ENCODE peak calls at places on chromosomes 4 and X, in six cellular contexts. One of them, this sample, is unnamed.

GRCh38 chr4:20544645-20545044 is 155.6 kb upstream of the PACRGL start:
- DNase-seq in osteocyte: no peak
- DNase-seq in IMR-90: peak; percentile 71
- DNase-seq in A549: peak; percentile 12
- DNase-seq in heart right ventricle: no peak
- DNase-seq in GM13976: no peak
- DNase-seq in this sample: no peak

GRCh38 chrX:139199945-139200344 is 330.6 kb upstream of the F9 start:
- DNase-seq in GM13976: no peak
- DNase-seq in heart right ventricle: no peak
- DNase-seq in osteocyte: no peak
- DNase-seq in A549: no peak
- DNase-seq in IMR-90: no peak
- DNase-seq in this sample: no peak

GRCh38 chr4:30854566-30854965 is 134.4 kb downstream of the PCDH7 start:
- DNase-seq in IMR-90: peak; percentile 27
- DNase-seq in GM13976: no peak
- DNase-seq in osteocyte: no peak
- DNase-seq in A549: no peak
- DNase-seq in heart right ventricle: no peak
- DNase-seq in this sample: no peak

GRCh38 chrX:149982310-149982709 is 44.0 kb upstream of the EOLA2 start:
- DNase-seq in heart right ventricle: no peak
- DNase-seq in A549: no peak
- DNase-seq in osteocyte: no peak
- DNase-seq in GM13976: no peak
- DNase-seq in IMR-90: no peak
- DNase-seq in this sample: no peak

GRCh38 chr4:189858445-189858844 is 82.2 kb upstream of the FRG1 start:
- DNase-seq in heart right ventricle: no peak
- DNase-seq in osteocyte: no peak
- DNase-seq in IMR-90: no peak
- DNase-seq in GM13976: no peak
- DNase-seq in A549: no peak
- DNase-seq in this sample: no peak

GRCh38 chr4:1305261-1305711 is 15.6 kb downstream of the MAEA start:
- DNase-seq in osteocyte: no peak
- DNase-seq in IMR-90: no peak
- DNase-seq in A549: no peak
- DNase-seq in GM13976: no peak
- DNase-seq in heart right ventricle: no peak
- DNase-seq in this sample: no peak

GRCh38 chrX:150525061-150525919 is 43.1 kb upstream of the MTM1 start:
- DNase-seq in GM13976: no peak
- DNase-seq in heart right ventricle: peak; percentile 21
- DNase-seq in A549: no peak
- DNase-seq in osteocyte: no peak
- DNase-seq in IMR-90: no peak
- DNase-seq in this sample: no peak

GRCh38 chrX:41377624-41378023 is 43.7 kb downstream of the DDX3X start:
- DNase-seq in heart right ventricle: no peak
- DNase-seq in osteocyte: no peak
- DNase-seq in A549: no peak
- DNase-seq in GM13976: peak; percentile 63
- DNase-seq in IMR-90: no peak
- DNase-seq in this sample: peak; percentile 52

GRCh38 chrX:148956352-148956751 is 455.9 kb downstream of the AFF2 start:
- DNase-seq in heart right ventricle: no peak
- DNase-seq in IMR-90: no peak
- DNase-seq in A549: no peak
- DNase-seq in osteocyte: no peak
- DNase-seq in GM13976: no peak
- DNase-seq in this sample: no peak

GRCh38 chr4:113446019-113446418 is 315.5 kb downstream of the CAMK2D start:
- DNase-seq in osteocyte: no peak
- DNase-seq in IMR-90: peak; percentile 92
- DNase-seq in GM13976: no peak
- DNase-seq in heart right ventricle: no peak
- DNase-seq in A549: peak; percentile 44
- DNase-seq in this sample: no peak

GRCh38 chr4:180784940-180785339 is 1458.3 kb upstream of the TENM3 start:
- DNase-seq in heart right ventricle: no peak
- DNase-seq in osteocyte: no peak
- DNase-seq in IMR-90: no peak
- DNase-seq in A549: no peak
- DNase-seq in GM13976: no peak
- DNase-seq in this sample: no peak

GRCh38 chrX:12970691-12971202 is 4.2 kb upstream of the TMSB4X start:
- DNase-seq in IMR-90: peak; percentile 75
- DNase-seq in osteocyte: no peak
- DNase-seq in A549: no peak
- DNase-seq in GM13976: no peak
- DNase-seq in heart right ventricle: peak; percentile 42
- DNase-seq in this sample: no peak

GRCh38 chrX:134949271-134949670 is 41.5 kb upstream of the SMIM10 start:
- DNase-seq in A549: peak; percentile 67
- DNase-seq in heart right ventricle: no peak
- DNase-seq in IMR-90: peak; percentile 62
- DNase-seq in osteocyte: no peak
- DNase-seq in GM13976: no peak
- DNase-seq in this sample: no peak

GRCh38 chr4:16140520-16141249 is 56.9 kb upstream of the PROM1 start:
- DNase-seq in GM13976: no peak
- DNase-seq in osteocyte: no peak
- DNase-seq in IMR-90: peak; percentile 68
- DNase-seq in heart right ventricle: no peak
- DNase-seq in A549: peak; percentile 32
- DNase-seq in this sample: no peak

GRCh38 chrX:154714925-154715324 is 36.0 kb downstream of the GAB3 start:
- DNase-seq in IMR-90: peak; percentile 50
- DNase-seq in A549: peak; percentile 45
- DNase-seq in osteocyte: no peak
- DNase-seq in GM13976: peak; percentile 58
- DNase-seq in heart right ventricle: peak; percentile 46
- DNase-seq in this sample: peak; percentile 55

GRCh38 chr4:127781303-127782024 is 658 bp upstream of the HSPA4L start:
- DNase-seq in heart right ventricle: peak; percentile 47
- DNase-seq in osteocyte: no peak
- DNase-seq in A549: no peak
- DNase-seq in IMR-90: peak; percentile 15
- DNase-seq in GM13976: peak; percentile 10
- DNase-seq in this sample: no peak

GRCh38 chrX:51404445-51404844 is 71.8 kb downstream of the NUDT10 start:
- DNase-seq in osteocyte: no peak
- DNase-seq in A549: no peak
- DNase-seq in heart right ventricle: no peak
- DNase-seq in GM13976: no peak
- DNase-seq in IMR-90: no peak
- DNase-seq in this sample: no peak
- TF ChIP-seq CTCF in osteocyte: no peak
- TF ChIP-seq CTCF in A549: no peak
- TF ChIP-seq CTCF in heart right ventricle: no peak
- TF ChIP-seq CTCF in GM13976: no peak
- TF ChIP-seq CTCF in IMR-90: no peak
- TF ChIP-seq CTCF in this sample: no peak

GRCh38 chr4:154779362-154779947 is 1.6 kb upstream of the RBM46 start:
- DNase-seq in osteocyte: no peak
- DNase-seq in GM13976: peak; percentile 13
- DNase-seq in IMR-90: peak; percentile 39
- DNase-seq in A549: peak; percentile 42
- DNase-seq in heart right ventricle: no peak
- DNase-seq in this sample: peak; percentile 15
- TF ChIP-seq CTCF in osteocyte: peak; percentile 58
- TF ChIP-seq CTCF in GM13976: peak; percentile 1
- TF ChIP-seq CTCF in IMR-90: peak; percentile 56
- TF ChIP-seq CTCF in A549: peak; percentile 57
- TF ChIP-seq CTCF in heart right ventricle: peak; percentile 57
- TF ChIP-seq CTCF in this sample: peak; percentile 18

DNA sequence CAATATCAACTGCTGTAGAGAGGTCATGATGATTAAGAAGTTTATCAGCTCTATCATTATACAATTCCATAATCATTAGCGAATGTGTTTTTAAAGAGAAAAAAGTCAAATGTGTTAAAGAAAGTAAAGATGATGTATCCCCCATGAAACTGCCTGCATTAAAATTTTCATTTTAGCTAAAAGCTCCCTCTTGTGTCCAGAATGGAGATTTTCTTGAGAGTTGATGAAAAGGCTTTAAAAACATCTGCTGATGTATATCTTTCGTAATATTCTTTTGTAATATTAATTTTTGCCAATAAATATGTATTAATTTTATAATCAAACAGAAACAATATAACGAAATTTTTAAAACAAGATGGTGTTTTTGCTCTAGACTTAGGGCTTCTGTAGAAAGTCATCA is 52.1 kb upstream of the LHFPL1 start:
- DNase-seq in heart right ventricle: no peak
- DNase-seq in GM13976: no peak
- DNase-seq in osteocyte: no peak
- DNase-seq in A549: no peak
- DNase-seq in IMR-90: peak; percentile 32
- DNase-seq in this sample: no peak
- TF ChIP-seq CTCF in heart right ventricle: peak; percentile 31
- TF ChIP-seq CTCF in GM13976: no peak
- TF ChIP-seq CTCF in osteocyte: peak; percentile 55
- TF ChIP-seq CTCF in A549: no peak
- TF ChIP-seq CTCF in IMR-90: peak; percentile 49
- TF ChIP-seq CTCF in this sample: no peak

DNA sequence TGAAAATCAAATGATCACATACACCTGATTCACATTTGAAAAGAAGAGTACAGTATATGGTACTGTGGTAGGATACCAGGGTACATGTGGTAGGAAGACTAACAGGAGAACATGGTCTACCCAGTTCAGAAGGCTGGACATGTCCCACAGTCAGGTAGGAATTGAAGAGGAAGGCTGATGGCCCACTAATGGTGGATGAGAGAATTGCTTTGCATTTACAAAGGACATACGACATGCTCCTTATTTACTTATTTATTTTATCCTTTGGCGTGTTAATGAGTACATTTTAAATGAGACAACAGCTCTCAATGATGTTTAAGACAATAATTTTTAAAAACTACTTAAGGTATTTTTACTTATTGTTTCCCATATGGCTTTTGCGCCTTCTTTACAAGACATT is 106.7 kb upstream of the BMP2K start:
- DNase-seq in osteocyte: no peak
- DNase-seq in GM13976: no peak
- DNase-seq in IMR-90: no peak
- DNase-seq in heart right ventricle: no peak
- DNase-seq in A549: peak; percentile 35
- DNase-seq in this sample: no peak
- TF ChIP-seq CTCF in osteocyte: no peak
- TF ChIP-seq CTCF in GM13976: no peak
- TF ChIP-seq CTCF in IMR-90: no peak
- TF ChIP-seq CTCF in heart right ventricle: no peak
- TF ChIP-seq CTCF in A549: no peak
- TF ChIP-seq CTCF in this sample: no peak

GRCh38 chr4:4507923-4508322 is 33.9 kb downstream of the STX18 start:
- DNase-seq in IMR-90: no peak
- DNase-seq in A549: no peak
- DNase-seq in osteocyte: no peak
- DNase-seq in GM13976: peak; percentile 19
- DNase-seq in heart right ventricle: no peak
- DNase-seq in this sample: no peak
- TF ChIP-seq CTCF in IMR-90: peak; percentile 36
- TF ChIP-seq CTCF in A549: peak; percentile 30
- TF ChIP-seq CTCF in osteocyte: peak; percentile 50
- TF ChIP-seq CTCF in GM13976: peak; percentile 34
- TF ChIP-seq CTCF in heart right ventricle: peak; percentile 31
- TF ChIP-seq CTCF in this sample: peak; percentile 32

DNA sequence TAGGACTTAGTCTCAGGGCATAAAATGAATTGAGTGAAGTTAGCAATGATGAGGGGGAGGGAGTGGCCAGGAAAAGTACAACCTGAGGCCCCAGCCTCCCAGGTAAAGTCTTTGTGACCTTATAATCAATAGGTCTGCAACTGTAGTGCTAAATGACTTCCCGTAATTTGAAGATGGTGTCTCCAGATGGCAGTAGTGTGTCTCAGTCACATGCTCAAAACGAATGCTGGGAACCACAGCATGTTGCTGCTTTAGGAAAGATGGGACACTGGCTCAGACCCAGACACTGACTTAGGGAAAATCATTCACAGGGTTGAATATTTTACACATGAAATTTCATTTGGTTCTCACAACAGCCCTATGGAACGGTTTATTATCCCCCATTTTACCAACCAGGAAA is 10.3 kb downstream of the SRPX2 start:
- DNase-seq in IMR-90: peak; percentile 32
- DNase-seq in osteocyte: no peak
- DNase-seq in A549: peak; percentile 47
- DNase-seq in heart right ventricle: no peak
- DNase-seq in GM13976: no peak
- DNase-seq in this sample: no peak
- TF ChIP-seq CTCF in IMR-90: peak; percentile 26
- TF ChIP-seq CTCF in osteocyte: peak; percentile 34
- TF ChIP-seq CTCF in A549: peak; percentile 38
- TF ChIP-seq CTCF in heart right ventricle: no peak
- TF ChIP-seq CTCF in GM13976: no peak
- TF ChIP-seq CTCF in this sample: peak; percentile 2

DNA sequence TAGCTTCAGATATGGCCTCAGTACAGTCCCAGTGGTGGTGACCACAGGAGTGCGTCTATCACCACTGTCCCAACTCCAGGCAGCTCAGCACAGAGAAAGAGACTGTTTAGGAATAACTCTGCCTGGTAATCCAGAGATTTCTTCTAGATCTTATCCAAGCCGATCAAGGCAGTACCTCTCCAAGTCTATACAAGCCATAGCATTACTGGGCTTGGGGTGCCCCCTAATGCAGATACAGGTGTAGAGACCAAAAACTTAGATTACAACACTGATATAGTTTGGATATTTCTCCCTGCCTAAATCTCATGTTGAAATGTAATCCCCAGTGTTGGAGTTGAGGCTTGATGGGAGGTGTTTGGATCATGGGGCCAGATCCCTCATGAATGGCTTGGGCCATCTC is 100.9 kb downstream of the PTCHD1 start:
- DNase-seq in IMR-90: no peak
- DNase-seq in osteocyte: no peak
- DNase-seq in A549: no peak
- DNase-seq in heart right ventricle: no peak
- DNase-seq in GM13976: no peak
- DNase-seq in this sample: no peak
- TF ChIP-seq CTCF in IMR-90: no peak
- TF ChIP-seq CTCF in osteocyte: no peak
- TF ChIP-seq CTCF in A549: no peak
- TF ChIP-seq CTCF in heart right ventricle: no peak
- TF ChIP-seq CTCF in GM13976: no peak
- TF ChIP-seq CTCF in this sample: no peak